ENCODE peak calls at places on chromosome 12, in eight cellular contexts. One of them, this sample, is unnamed.
A peak's percentile ranks its signal among the peaks of the same experiment; 100 is the strongest.

GRCh38 chr12:22064968-22065367 is 18.9 kb downstream of the CMAS start:
- DNase-seq in adrenal gland: no peak
- DNase-seq in SK-N-SH: no peak
- DNase-seq in Karpas-422: no peak
- DNase-seq in sigmoid colon: no peak
- DNase-seq in aorta: no peak
- DNase-seq in ovary: no peak
- DNase-seq in pancreas: no peak
- DNase-seq in this sample: no peak

GRCh38 chr12:59708059-59708458 is 112.2 kb downstream of the SLC16A7 start:
- DNase-seq in SK-N-SH: no peak
- DNase-seq in Karpas-422: no peak
- DNase-seq in sigmoid colon: no peak
- DNase-seq in pancreas: no peak
- DNase-seq in ovary: no peak
- DNase-seq in adrenal gland: no peak
- DNase-seq in aorta: no peak
- DNase-seq in this sample: no peak

GRCh38 chr12:109934026-109934425 is 34.0 kb downstream of the TCHP start:
- DNase-seq in Karpas-422: peak; percentile 48
- DNase-seq in sigmoid colon: no peak
- DNase-seq in aorta: no peak
- DNase-seq in pancreas: no peak
- DNase-seq in adrenal gland: no peak
- DNase-seq in SK-N-SH: no peak
- DNase-seq in ovary: peak; percentile 53
- DNase-seq in this sample: no peak

GRCh38 chr12:50517456-50518048 is 12.8 kb downstream of the DIP2B start:
- DNase-seq in sigmoid colon: no peak
- DNase-seq in ovary: no peak
- DNase-seq in SK-N-SH: no peak
- DNase-seq in pancreas: no peak
- DNase-seq in aorta: no peak
- DNase-seq in Karpas-422: peak; percentile 76
- DNase-seq in adrenal gland: no peak
- DNase-seq in this sample: no peak

GRCh38 chr12:48286665-48287064 is 64.1 kb downstream of the ZNF641 start:
- DNase-seq in SK-N-SH: no peak
- DNase-seq in pancreas: no peak
- DNase-seq in ovary: no peak
- DNase-seq in aorta: no peak
- DNase-seq in Karpas-422: peak; percentile 61
- DNase-seq in sigmoid colon: no peak
- DNase-seq in adrenal gland: no peak
- DNase-seq in this sample: no peak

GRCh38 chr12:49264466-49264872 is 413 bp upstream of the TUBA1C start:
- DNase-seq in pancreas: no peak
- DNase-seq in SK-N-SH: no peak
- DNase-seq in Karpas-422: peak; percentile 69
- DNase-seq in sigmoid colon: no peak
- DNase-seq in ovary: no peak
- DNase-seq in adrenal gland: no peak
- DNase-seq in aorta: no peak
- DNase-seq in this sample: no peak

GRCh38 chr12:19138551-19139344 is 9.2 kb downstream of the PLEKHA5 start:
- DNase-seq in sigmoid colon: no peak
- DNase-seq in Karpas-422: no peak
- DNase-seq in aorta: no peak
- DNase-seq in ovary: no peak
- DNase-seq in adrenal gland: no peak
- DNase-seq in pancreas: no peak
- DNase-seq in SK-N-SH: no peak
- DNase-seq in this sample: no peak

GRCh38 chr12:49225551-49226166 is 36.8 kb upstream of the TUBA1A start:
- DNase-seq in SK-N-SH: no peak
- DNase-seq in sigmoid colon: no peak
- DNase-seq in adrenal gland: no peak
- DNase-seq in aorta: no peak
- DNase-seq in Karpas-422: peak; percentile 52
- DNase-seq in pancreas: no peak
- DNase-seq in ovary: no peak
- DNase-seq in this sample: peak; percentile 76

GRCh38 chr12:85823436-85824179 is 12.6 kb downstream of the RASSF9 start:
- DNase-seq in SK-N-SH: no peak
- DNase-seq in pancreas: no peak
- DNase-seq in aorta: no peak
- DNase-seq in sigmoid colon: no peak
- DNase-seq in ovary: no peak
- DNase-seq in adrenal gland: no peak
- DNase-seq in Karpas-422: no peak
- DNase-seq in this sample: no peak

GRCh38 chr12:56682323-56682722 is 5.8 kb downstream of the PTGES3 start:
- DNase-seq in adrenal gland: peak; percentile 7
- DNase-seq in Karpas-422: no peak
- DNase-seq in pancreas: no peak
- DNase-seq in ovary: peak; percentile 9
- DNase-seq in sigmoid colon: no peak
- DNase-seq in SK-N-SH: no peak
- DNase-seq in aorta: no peak
- DNase-seq in this sample: no peak

GRCh38 chr12:56676851-56677601 is 11.1 kb downstream of the PTGES3 start:
- DNase-seq in adrenal gland: peak; percentile 16
- DNase-seq in SK-N-SH: no peak
- DNase-seq in Karpas-422: no peak
- DNase-seq in aorta: no peak
- DNase-seq in pancreas: no peak
- DNase-seq in sigmoid colon: no peak
- DNase-seq in ovary: peak; percentile 28
- DNase-seq in this sample: no peak

GRCh38 chr12:56678852-56679251 is 9.2 kb downstream of the PTGES3 start:
- DNase-seq in SK-N-SH: no peak
- DNase-seq in adrenal gland: peak; percentile 9
- DNase-seq in ovary: peak; percentile 25
- DNase-seq in Karpas-422: no peak
- DNase-seq in aorta: no peak
- DNase-seq in pancreas: no peak
- DNase-seq in sigmoid colon: no peak
- DNase-seq in this sample: no peak

GRCh38 chr12:56679834-56680575 is 8.1 kb downstream of the PTGES3 start:
- DNase-seq in Karpas-422: no peak
- DNase-seq in pancreas: no peak
- DNase-seq in adrenal gland: peak; percentile 9
- DNase-seq in SK-N-SH: no peak
- DNase-seq in ovary: peak; percentile 10
- DNase-seq in sigmoid colon: no peak
- DNase-seq in aorta: no peak
- DNase-seq in this sample: no peak

GRCh38 chr12:56677680-56678079 is 10.4 kb downstream of the PTGES3 start:
- DNase-seq in ovary: no peak
- DNase-seq in sigmoid colon: no peak
- DNase-seq in Karpas-422: no peak
- DNase-seq in adrenal gland: no peak
- DNase-seq in pancreas: no peak
- DNase-seq in aorta: no peak
- DNase-seq in SK-N-SH: no peak
- DNase-seq in this sample: no peak
- H3K4me1 ChIP-seq in ovary: peaks cover 17% of the 10 kb centered on the region
- H3K4me1 ChIP-seq in sigmoid colon: peaks cover 71% of the 10 kb centered on the region
- H3K4me1 ChIP-seq in Karpas-422: no peaks in the 10 kb centered on the region
- H3K4me1 ChIP-seq in adrenal gland: peaks cover 69% of the 10 kb centered on the region
- H3K4me1 ChIP-seq in pancreas: no peaks in the 10 kb centered on the region
- H3K4me1 ChIP-seq in aorta: no peaks in the 10 kb centered on the region
- H3K4me1 ChIP-seq in SK-N-SH: no peaks in the 10 kb centered on the region
- H3K4me1 ChIP-seq in this sample: peaks cover 8% of the 10 kb centered on the region

GRCh38 chr12:113227686-113228391 is 6.6 kb downstream of the TPCN1 start:
- DNase-seq in SK-N-SH: no peak
- DNase-seq in Karpas-422: no peak
- DNase-seq in pancreas: no peak
- DNase-seq in sigmoid colon: no peak
- DNase-seq in adrenal gland: no peak
- DNase-seq in aorta: peak; percentile 36
- DNase-seq in ovary: no peak
- DNase-seq in this sample: no peak
- H3K27ac ChIP-seq in SK-N-SH: no peak overlapping the region
- H3K27ac ChIP-seq in Karpas-422: no peak overlapping the region
- H3K27ac ChIP-seq in pancreas: no peak overlapping the region
- H3K27ac ChIP-seq in sigmoid colon: no peak overlapping the region
- H3K27ac ChIP-seq in adrenal gland: peak overlapping the region; percentile 55
- H3K27ac ChIP-seq in aorta: peak overlapping the region; percentile 86
- H3K27ac ChIP-seq in ovary: no peak overlapping the region
- H3K27ac ChIP-seq in this sample: peak overlapping the region; percentile 92

GRCh38 chr12:11725616-11726015 is 76.1 kb downstream of the ETV6 start:
- DNase-seq in aorta: no peak
- DNase-seq in SK-N-SH: no peak
- DNase-seq in Karpas-422: no peak
- DNase-seq in ovary: no peak
- DNase-seq in pancreas: no peak
- DNase-seq in sigmoid colon: no peak
- DNase-seq in adrenal gland: no peak
- DNase-seq in this sample: no peak

GRCh38 chr12:11724888-11725310 is 75.4 kb downstream of the ETV6 start:
- DNase-seq in ovary: peak; percentile 55
- DNase-seq in pancreas: peak; percentile 44
- DNase-seq in SK-N-SH: no peak
- DNase-seq in aorta: no peak
- DNase-seq in sigmoid colon: no peak
- DNase-seq in Karpas-422: no peak
- DNase-seq in adrenal gland: peak; percentile 41
- DNase-seq in this sample: no peak

GRCh38 chr12:11728154-11728755 is 78.8 kb downstream of the ETV6 start:
- DNase-seq in ovary: no peak
- DNase-seq in SK-N-SH: no peak
- DNase-seq in aorta: no peak
- DNase-seq in adrenal gland: no peak
- DNase-seq in Karpas-422: no peak
- DNase-seq in pancreas: no peak
- DNase-seq in sigmoid colon: no peak
- DNase-seq in this sample: no peak

GRCh38 chr12:11727133-11727664 is 77.7 kb downstream of the ETV6 start:
- DNase-seq in ovary: no peak
- DNase-seq in Karpas-422: no peak
- DNase-seq in sigmoid colon: no peak
- DNase-seq in aorta: no peak
- DNase-seq in pancreas: no peak
- DNase-seq in adrenal gland: no peak
- DNase-seq in SK-N-SH: no peak
- DNase-seq in this sample: no peak

GRCh38 chr12:11726659-11727058 is 77.2 kb downstream of the ETV6 start:
- DNase-seq in pancreas: no peak
- DNase-seq in adrenal gland: no peak
- DNase-seq in SK-N-SH: no peak
- DNase-seq in sigmoid colon: no peak
- DNase-seq in ovary: no peak
- DNase-seq in aorta: no peak
- DNase-seq in Karpas-422: no peak
- DNase-seq in this sample: no peak
- H3K4me1 ChIP-seq in pancreas: peaks cover 67% of the 10 kb centered on the region
- H3K4me1 ChIP-seq in adrenal gland: peaks cover 62% of the 10 kb centered on the region
- H3K4me1 ChIP-seq in SK-N-SH: peaks cover 18% of the 10 kb centered on the region
- H3K4me1 ChIP-seq in sigmoid colon: peaks cover 87% of the 10 kb centered on the region
- H3K4me1 ChIP-seq in ovary: peaks cover 14% of the 10 kb centered on the region
- H3K4me1 ChIP-seq in aorta: peaks cover 3% of the 10 kb centered on the region
- H3K4me1 ChIP-seq in Karpas-422: peaks cover 10% of the 10 kb centered on the region
- H3K4me1 ChIP-seq in this sample: peaks cover 19% of the 10 kb centered on the region

GRCh38 chr12:104138747-104139186 is 757 bp upstream of the NFYB start:
- DNase-seq in SK-N-SH: no peak
- DNase-seq in sigmoid colon: peak; percentile 71
- DNase-seq in ovary: no peak
- DNase-seq in aorta: no peak
- DNase-seq in Karpas-422: no peak
- DNase-seq in adrenal gland: no peak
- DNase-seq in pancreas: no peak
- DNase-seq in this sample: peak; percentile 28
- H3K27ac ChIP-seq in SK-N-SH: peak overlapping the region; percentile 58
- H3K27ac ChIP-seq in sigmoid colon: peak overlapping the region; percentile 95
- H3K27ac ChIP-seq in ovary: peak overlapping the region; percentile 73
- H3K27ac ChIP-seq in aorta: peak overlapping the region; percentile 2
- H3K27ac ChIP-seq in Karpas-422: no peak overlapping the region
- H3K27ac ChIP-seq in adrenal gland: no peak overlapping the region
- H3K27ac ChIP-seq in pancreas: no peak overlapping the region
- H3K27ac ChIP-seq in this sample: peak overlapping the region; percentile 79

GRCh38 chr12:27606986-27607385 is 83.0 kb downstream of the PPFIBP1 start:
- DNase-seq in ovary: no peak
- DNase-seq in SK-N-SH: no peak
- DNase-seq in aorta: no peak
- DNase-seq in pancreas: no peak
- DNase-seq in Karpas-422: no peak
- DNase-seq in sigmoid colon: no peak
- DNase-seq in adrenal gland: no peak
- DNase-seq in this sample: no peak
- H3K4me1 ChIP-seq in ovary: peaks cover 17% of the 10 kb centered on the region
- H3K4me1 ChIP-seq in SK-N-SH: peaks cover 2% of the 10 kb centered on the region
- H3K4me1 ChIP-seq in aorta: peaks cover 10% of the 10 kb centered on the region
- H3K4me1 ChIP-seq in pancreas: peaks cover 30% of the 10 kb centered on the region
- H3K4me1 ChIP-seq in Karpas-422: no peaks in the 10 kb centered on the region
- H3K4me1 ChIP-seq in sigmoid colon: peaks cover 56% of the 10 kb centered on the region
- H3K4me1 ChIP-seq in adrenal gland: peaks cover 32% of the 10 kb centered on the region
- H3K4me1 ChIP-seq in this sample: peaks cover 41% of the 10 kb centered on the region